ENCODE peak calls at places on chromosome 15, in ten cellular contexts. One of them, this sample, is unnamed.
A peak's percentile ranks its signal among the peaks of the same experiment; 100 is the strongest.

GRCh38 chr15:57423599-57424140 is 47.4 kb downstream of the CGNL1 start:
- DNase-seq in esophagus muscularis mucosa: no peak
- DNase-seq in transverse colon: no peak
- DNase-seq in vagina: peak; percentile 52
- DNase-seq in HCT116: no peak
- DNase-seq in HepG2: no peak
- DNase-seq in GM12892: no peak
- DNase-seq in stomach: no peak
- DNase-seq in GM12891: no peak
- DNase-seq in suprapubic skin: no peak
- DNase-seq in this sample: no peak

GRCh38 chr15:58433597-58434333 is 2.0 kb downstream of the LIPC start:
- DNase-seq in esophagus muscularis mucosa: no peak
- DNase-seq in transverse colon: no peak
- DNase-seq in vagina: no peak
- DNase-seq in HCT116: no peak
- DNase-seq in HepG2: no peak
- DNase-seq in GM12892: no peak
- DNase-seq in stomach: no peak
- DNase-seq in GM12891: no peak
- DNase-seq in suprapubic skin: no peak
- DNase-seq in this sample: no peak

GRCh38 chr15:93929375-93930094 is 301.8 kb upstream of the MCTP2 start:
- DNase-seq in esophagus muscularis mucosa: no peak
- DNase-seq in transverse colon: peak; percentile 14
- DNase-seq in vagina: no peak
- DNase-seq in HCT116: no peak
- DNase-seq in HepG2: no peak
- DNase-seq in GM12892: no peak
- DNase-seq in stomach: no peak
- DNase-seq in GM12891: no peak
- DNase-seq in suprapubic skin: no peak
- DNase-seq in this sample: peak; percentile 89

GRCh38 chr15:26580943-26581342 is 191.9 kb downstream of the GABRB3 start:
- DNase-seq in esophagus muscularis mucosa: no peak
- DNase-seq in transverse colon: no peak
- DNase-seq in vagina: no peak
- DNase-seq in HCT116: no peak
- DNase-seq in HepG2: no peak
- DNase-seq in GM12892: no peak
- DNase-seq in stomach: no peak
- DNase-seq in GM12891: no peak
- DNase-seq in suprapubic skin: no peak
- DNase-seq in this sample: no peak

GRCh38 chr15:55403531-55403930 is 4.6 kb downstream of the CCPG1 start:
- DNase-seq in esophagus muscularis mucosa: no peak
- DNase-seq in transverse colon: no peak
- DNase-seq in vagina: no peak
- DNase-seq in HCT116: no peak
- DNase-seq in HepG2: peak; percentile 44
- DNase-seq in GM12892: no peak
- DNase-seq in stomach: no peak
- DNase-seq in GM12891: no peak
- DNase-seq in suprapubic skin: no peak
- DNase-seq in this sample: no peak

GRCh38 chr15:33234019-33234418 is 39.5 kb upstream of the FMN1 start:
- DNase-seq in esophagus muscularis mucosa: no peak
- DNase-seq in transverse colon: no peak
- DNase-seq in vagina: no peak
- DNase-seq in HCT116: peak; percentile 41
- DNase-seq in HepG2: peak; percentile 15
- DNase-seq in GM12892: no peak
- DNase-seq in stomach: no peak
- DNase-seq in GM12891: no peak
- DNase-seq in suprapubic skin: no peak
- DNase-seq in this sample: no peak

GRCh38 chr15:65421360-65422215 is 1.2 kb downstream of the IGDCC4 start:
- DNase-seq in esophagus muscularis mucosa: no peak
- DNase-seq in transverse colon: peak; percentile 19
- DNase-seq in vagina: no peak
- DNase-seq in HCT116: no peak
- DNase-seq in HepG2: no peak
- DNase-seq in GM12892: peak; percentile 49
- DNase-seq in stomach: no peak
- DNase-seq in GM12891: peak; percentile 63
- DNase-seq in suprapubic skin: peak; percentile 79
- DNase-seq in this sample: peak; percentile 66

GRCh38 chr15:101175396-101175795 is 76.5 kb downstream of the CHSY1 start:
- DNase-seq in esophagus muscularis mucosa: no peak
- DNase-seq in transverse colon: no peak
- DNase-seq in vagina: no peak
- DNase-seq in HCT116: no peak
- DNase-seq in HepG2: no peak
- DNase-seq in GM12892: no peak
- DNase-seq in stomach: no peak
- DNase-seq in GM12891: no peak
- DNase-seq in suprapubic skin: peak; percentile 75
- DNase-seq in this sample: no peak

GRCh38 chr15:29570931-29571727 is 251.1 kb downstream of the TJP1 start:
- DNase-seq in esophagus muscularis mucosa: peak; percentile 47
- DNase-seq in transverse colon: peak; percentile 50
- DNase-seq in vagina: no peak
- DNase-seq in HCT116: no peak
- DNase-seq in HepG2: no peak
- DNase-seq in GM12892: no peak
- DNase-seq in stomach: no peak
- DNase-seq in GM12891: peak; percentile 22
- DNase-seq in suprapubic skin: no peak
- DNase-seq in this sample: no peak

GRCh38 chr15:28106294-28107110 is 7.4 kb upstream of the OCA2 start:
- DNase-seq in esophagus muscularis mucosa: no peak
- DNase-seq in transverse colon: no peak
- DNase-seq in vagina: no peak
- DNase-seq in HCT116: no peak
- DNase-seq in HepG2: no peak
- DNase-seq in GM12892: no peak
- DNase-seq in stomach: no peak
- DNase-seq in GM12891: peak; percentile 47
- DNase-seq in suprapubic skin: no peak
- DNase-seq in this sample: peak; percentile 62

GRCh38 chr15:24955549-24955929 is 752 bp downstream of the SNRPN start:
- DNase-seq in esophagus muscularis mucosa: no peak
- DNase-seq in transverse colon: no peak
- DNase-seq in vagina: no peak
- DNase-seq in HCT116: no peak
- DNase-seq in HepG2: no peak
- DNase-seq in GM12892: peak; percentile 5
- DNase-seq in stomach: no peak
- DNase-seq in GM12891: no peak
- DNase-seq in suprapubic skin: no peak
- DNase-seq in this sample: peak; percentile 65

GRCh38 chr15:58077427-58077826 is 11.9 kb upstream of the ALDH1A2 start:
- DNase-seq in esophagus muscularis mucosa: no peak
- DNase-seq in transverse colon: no peak
- DNase-seq in vagina: no peak
- DNase-seq in HCT116: peak; percentile 18
- DNase-seq in HepG2: peak; percentile 12
- DNase-seq in GM12892: no peak
- DNase-seq in stomach: no peak
- DNase-seq in GM12891: no peak
- DNase-seq in suprapubic skin: no peak
- DNase-seq in this sample: no peak

GRCh38 chr15:74291101-74292071 is 55.3 kb downstream of the CCDC33 start:
- DNase-seq in esophagus muscularis mucosa: no peak
- DNase-seq in transverse colon: peak; percentile 66
- DNase-seq in vagina: no peak
- DNase-seq in HCT116: peak; percentile 13
- DNase-seq in HepG2: peak; percentile 29
- DNase-seq in GM12892: peak; percentile 69
- DNase-seq in stomach: peak; percentile 74
- DNase-seq in GM12891: peak; percentile 75
- DNase-seq in suprapubic skin: no peak
- DNase-seq in this sample: peak; percentile 68

GRCh38 chr15:72803006-72803405 is 19.4 kb upstream of the ADPGK start:
- DNase-seq in esophagus muscularis mucosa: no peak
- DNase-seq in transverse colon: no peak
- DNase-seq in vagina: no peak
- DNase-seq in HCT116: no peak
- DNase-seq in HepG2: no peak
- DNase-seq in GM12892: no peak
- DNase-seq in stomach: no peak
- DNase-seq in GM12891: no peak
- DNase-seq in suprapubic skin: no peak
- DNase-seq in this sample: no peak

GRCh38 chr15:72797834-72798233 is 14.3 kb upstream of the ADPGK start:
- DNase-seq in esophagus muscularis mucosa: no peak
- DNase-seq in transverse colon: no peak
- DNase-seq in vagina: no peak
- DNase-seq in HCT116: no peak
- DNase-seq in HepG2: peak; percentile 41
- DNase-seq in GM12892: no peak
- DNase-seq in stomach: no peak
- DNase-seq in GM12891: no peak
- DNase-seq in suprapubic skin: no peak
- DNase-seq in this sample: no peak

GRCh38 chr15:72797338-72797689 is 13.8 kb upstream of the ADPGK start:
- DNase-seq in esophagus muscularis mucosa: no peak
- DNase-seq in transverse colon: no peak
- DNase-seq in vagina: no peak
- DNase-seq in HCT116: no peak
- DNase-seq in HepG2: no peak
- DNase-seq in GM12892: no peak
- DNase-seq in stomach: no peak
- DNase-seq in GM12891: no peak
- DNase-seq in suprapubic skin: no peak
- DNase-seq in this sample: no peak

GRCh38 chr15:72801590-72802345 is 18.2 kb upstream of the ADPGK start:
- DNase-seq in esophagus muscularis mucosa: no peak
- DNase-seq in transverse colon: no peak
- DNase-seq in vagina: no peak
- DNase-seq in HCT116: no peak
- DNase-seq in HepG2: no peak
- DNase-seq in GM12892: no peak
- DNase-seq in stomach: no peak
- DNase-seq in GM12891: no peak
- DNase-seq in suprapubic skin: no peak
- DNase-seq in this sample: no peak

GRCh38 chr15:72800819-72801481 is 17.4 kb upstream of the ADPGK start:
- DNase-seq in esophagus muscularis mucosa: no peak
- DNase-seq in transverse colon: no peak
- DNase-seq in vagina: no peak
- DNase-seq in HCT116: no peak
- DNase-seq in HepG2: no peak
- DNase-seq in GM12892: no peak
- DNase-seq in stomach: no peak
- DNase-seq in GM12891: no peak
- DNase-seq in suprapubic skin: no peak
- DNase-seq in this sample: no peak
- TF ChIP-seq POLR2AphosphoS5 in esophagus muscularis mucosa: no peak
- TF ChIP-seq POLR2AphosphoS5 in transverse colon: no peak
- TF ChIP-seq POLR2AphosphoS5 in vagina: no peak
- TF ChIP-seq POLR2AphosphoS5 in HCT116: no peak
- TF ChIP-seq POLR2AphosphoS5 in HepG2: no peak
- TF ChIP-seq POLR2AphosphoS5 in GM12892: no peak
- TF ChIP-seq POLR2AphosphoS5 in stomach: no peak
- TF ChIP-seq POLR2AphosphoS5 in GM12891: no peak
- TF ChIP-seq POLR2AphosphoS5 in suprapubic skin: no peak
- TF ChIP-seq POLR2AphosphoS5 in this sample: no peak

DNA sequence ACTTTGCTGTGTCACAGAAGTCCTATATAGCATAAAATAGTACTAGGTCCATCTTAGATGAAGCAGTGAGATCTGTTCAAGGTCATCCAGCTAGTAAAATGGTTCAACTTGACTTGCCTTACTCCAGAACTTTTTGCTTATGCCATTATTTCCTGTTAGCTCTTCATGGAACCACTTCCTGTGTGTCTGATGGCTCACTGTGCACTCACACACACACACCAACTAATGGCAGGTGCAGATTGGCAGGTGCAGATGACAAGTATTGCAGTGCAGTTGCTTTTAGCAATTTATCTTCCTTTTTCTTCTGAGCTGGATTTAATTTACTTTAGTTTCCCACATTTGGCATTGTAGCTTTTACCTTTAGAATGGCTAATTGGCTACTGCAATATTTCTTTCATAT is 29.8 kb downstream of the GOLGA8S start:
- DNase-seq in esophagus muscularis mucosa: no peak
- DNase-seq in transverse colon: no peak
- DNase-seq in vagina: no peak
- DNase-seq in HCT116: no peak
- DNase-seq in HepG2: no peak
- DNase-seq in GM12892: no peak
- DNase-seq in stomach: no peak
- DNase-seq in GM12891: no peak
- DNase-seq in suprapubic skin: no peak
- DNase-seq in this sample: no peak
- TF ChIP-seq POLR2A in esophagus muscularis mucosa: no peak
- TF ChIP-seq POLR2A in transverse colon: no peak
- TF ChIP-seq POLR2A in vagina: no peak
- TF ChIP-seq POLR2A in HCT116: no peak
- TF ChIP-seq POLR2A in HepG2: no peak
- TF ChIP-seq POLR2A in GM12892: no peak
- TF ChIP-seq POLR2A in stomach: no peak
- TF ChIP-seq POLR2A in GM12891: no peak
- TF ChIP-seq POLR2A in suprapubic skin: no peak
- TF ChIP-seq POLR2A in this sample: no peak

DNA sequence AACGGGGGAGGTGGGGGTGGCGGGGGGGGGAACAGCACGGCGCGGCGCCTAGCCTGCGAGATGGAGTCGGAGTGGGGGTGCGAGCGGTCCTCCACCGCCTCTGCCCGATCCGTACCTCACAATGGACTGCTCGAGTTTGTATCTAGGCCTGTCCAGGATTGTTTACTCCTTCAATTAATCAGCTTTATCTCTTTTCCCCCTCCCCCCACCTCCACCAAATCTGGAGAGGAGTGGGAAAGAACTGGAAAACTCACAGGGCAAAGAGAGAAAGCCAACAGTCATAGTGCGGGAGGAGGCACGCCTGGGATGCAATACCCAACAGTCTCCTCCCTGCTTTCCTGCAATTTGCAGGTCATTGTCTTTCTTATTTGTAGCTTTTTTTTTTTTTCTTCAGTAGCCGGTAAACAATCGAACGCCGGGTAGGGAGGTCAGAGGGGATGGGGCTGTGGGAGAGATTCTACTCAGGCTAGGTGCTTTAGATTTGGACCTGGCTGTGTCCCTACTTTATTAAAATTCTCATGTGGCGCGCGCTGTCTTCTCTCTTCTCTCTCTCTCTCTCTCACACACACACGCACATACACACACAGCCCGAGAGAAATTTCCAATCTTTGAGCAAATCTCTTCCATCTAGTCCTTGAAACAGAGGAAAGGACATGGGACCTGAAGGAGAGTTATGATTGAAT is 6.9 kb upstream of the MEIS2 start:
- DNase-seq in esophagus muscularis mucosa: no peak
- DNase-seq in transverse colon: no peak
- DNase-seq in vagina: no peak
- DNase-seq in HCT116: no peak
- DNase-seq in HepG2: no peak
- DNase-seq in GM12892: no peak
- DNase-seq in stomach: no peak
- DNase-seq in GM12891: no peak
- DNase-seq in suprapubic skin: no peak
- DNase-seq in this sample: peak; percentile 78
- TF ChIP-seq POLR2AphosphoS5 in esophagus muscularis mucosa: no peak
- TF ChIP-seq POLR2AphosphoS5 in transverse colon: peak; percentile 12
- TF ChIP-seq POLR2AphosphoS5 in vagina: no peak
- TF ChIP-seq POLR2AphosphoS5 in HCT116: no peak
- TF ChIP-seq POLR2AphosphoS5 in HepG2: no peak
- TF ChIP-seq POLR2AphosphoS5 in GM12892: no peak
- TF ChIP-seq POLR2AphosphoS5 in stomach: no peak
- TF ChIP-seq POLR2AphosphoS5 in GM12891: no peak
- TF ChIP-seq POLR2AphosphoS5 in suprapubic skin: no peak
- TF ChIP-seq POLR2AphosphoS5 in this sample: peak; percentile 41

GRCh38 chr15:63969652-63970421 is 76.4 kb downstream of the DAPK2 start:
- DNase-seq in esophagus muscularis mucosa: no peak
- DNase-seq in transverse colon: peak; percentile 84
- DNase-seq in vagina: peak; percentile 43
- DNase-seq in HCT116: no peak
- DNase-seq in HepG2: peak; percentile 13
- DNase-seq in GM12892: no peak
- DNase-seq in stomach: peak; percentile 89
- DNase-seq in GM12891: no peak
- DNase-seq in suprapubic skin: no peak
- DNase-seq in this sample: no peak
- TF ChIP-seq POLR2A in esophagus muscularis mucosa: no peak
- TF ChIP-seq POLR2A in transverse colon: peak; percentile 27
- TF ChIP-seq POLR2A in vagina: no peak
- TF ChIP-seq POLR2A in HCT116: no peak
- TF ChIP-seq POLR2A in HepG2: no peak
- TF ChIP-seq POLR2A in GM12892: no peak
- TF ChIP-seq POLR2A in stomach: no peak
- TF ChIP-seq POLR2A in GM12891: no peak
- TF ChIP-seq POLR2A in suprapubic skin: no peak
- TF ChIP-seq POLR2A in this sample: no peak

This sample was measured in sigmoid colon.